ENCODE peak calls at places on chromosomes 1 and 21, in five cellular contexts. A, E, Z, J and N are unnamed samples.

GRCh38 chr21:46095814-46096595 is 1.9 kb upstream of the COL6A2 start:
- DNase-seq in Z (no peak), E (no peak), A (no peak), J (no peak), N (no peak)

GRCh38 chr1:20958430-20958829 is 171.3 kb upstream of the HP1BP3 start:
- DNase-seq in J (no peak), A (no peak), Z (no peak), E (no peak), N (no peak)

GRCh38 chr1:2190491-2190976 is 4.0 kb downstream of the FAAP20 start:
- DNase-seq in Z (no peak), A (peak; percentile 39), E (no peak), J (no peak), N (no peak)

GRCh38 chr1:67524143-67525052 is 94.2 kb upstream of the SERBP1 start:
- DNase-seq in Z (no peak), E (no peak), J (no peak), A (no peak), N (no peak)

GRCh38 chr1:222454782-222455181 is 93.1 kb downstream of the HHIPL2 start:
- DNase-seq in Z (no peak), E (no peak), J (no peak), A (no peak), N (no peak)

GRCh38 chr1:3999941-4000735 is 100.1 kb upstream of the C1orf174 start:
- DNase-seq in E (no peak), A (no peak), J (no peak), Z (no peak), N (no peak)

GRCh38 chr1:160489513-160490261 is 33.4 kb downstream of the SLAMF6 start:
- DNase-seq in E (no peak), Z (no peak), J (no peak), A (no peak), N (no peak)

GRCh38 chr1:96472471-96472870 is 249.1 kb upstream of the PTBP2 start:
- DNase-seq in Z (no peak), J (no peak), E (no peak), A (no peak), N (no peak)